ENCODE peak calls at places on chromosomes 12 and 14, in seven cellular contexts. I is A549, B is ovary, Y is transverse colon, U is sigmoid colon, Z is thyroid gland, E is spleen. K is an unnamed sample.

GRCh38 chr12:54220567-54220966 is 31.8 kb upstream of the SMUG1 start:
- DNase-seq in I (no peak), B (no peak), Y (no peak), U (no peak), Z (no peak), E (no peak), K (no peak)

GRCh38 chr14:66015046-66015780 is 471.0 kb upstream of the CCDC196 start:
- DNase-seq in I (no peak), B (no peak), Y (no peak), U (no peak), Z (no peak), E (no peak), K (no peak)

GRCh38 chr12:10618338-10618987 is 5.1 kb upstream of the MAGOHB start:
- DNase-seq in I (peak; percentile 58), B (no peak), Y (no peak), U (no peak), Z (no peak), E (no peak), K (peak; percentile 60)

GRCh38 chr14:21455592-21455911 is 371 bp downstream of the CHD8 start:
- DNase-seq in I (no peak), B (no peak), Y (no peak), U (no peak), Z (no peak), E (no peak), K (no peak)

GRCh38 chr14:78967111-78967809 is 797.1 kb downstream of the NRXN3 start:
- DNase-seq in I (no peak), B (no peak), Y (no peak), U (no peak), Z (no peak), E (no peak), K (peak; percentile 28)

GRCh38 chr12:6450869-6451347 is 934 bp upstream of the TAPBPL start:
- DNase-seq in I (no peak), B (no peak), Y (peak; percentile 47), U (peak; percentile 83), Z (no peak), E (peak; percentile 83), K (no peak)

GRCh38 chr14:52792097-52792415 is 649 bp upstream of the GNPNAT1 start:
- DNase-seq in I (no peak), B (no peak), Y (no peak), U (no peak), Z (no peak), E (no peak), K (no peak)

GRCh38 chr12:62256408-62257079 is 3.7 kb upstream of the USP15 start:
- DNase-seq in I (no peak), B (peak; percentile 32), Y (no peak), U (no peak), Z (no peak), E (no peak), K (no peak)

GRCh38 chr12:41473441-41473840 is 285.3 kb downstream of the PDZRN4 start:
- DNase-seq in I (no peak), B (no peak), Y (no peak), U (no peak), Z (no peak), E (no peak), K (no peak)

GRCh38 chr12:49644620-49644994 is 21.2 kb downstream of the PRPF40B start:
- DNase-seq in I (peak; percentile 68), B (peak; percentile 90), Y (peak; percentile 80), U (peak; percentile 93), Z (peak; percentile 85), E (peak; percentile 94), K (peak; percentile 78)

GRCh38 chr12:49646871-49647270 is 23.5 kb downstream of the PRPF40B start:
- DNase-seq in I (no peak), B (no peak), Y (no peak), U (no peak), Z (no peak), E (no peak), K (no peak)

GRCh38 chr12:49646331-49646830 is 23.0 kb downstream of the PRPF40B start:
- DNase-seq in I (no peak), B (no peak), Y (no peak), U (no peak), Z (peak; percentile 64), E (peak; percentile 67), K (no peak)

GRCh38 chr12:49643961-49644619 is 20.7 kb downstream of the PRPF40B start:
- DNase-seq in I (no peak), B (no peak), Y (no peak), U (no peak), Z (no peak), E (peak; percentile 65), K (no peak)

GRCh38 chr12:49645151-49646039 is 22.0 kb downstream of the PRPF40B start:
- DNase-seq in I (no peak), B (no peak), Y (no peak), U (no peak), Z (peak; percentile 71), E (peak; percentile 63), K (no peak)
- H3K27ac ChIP-seq in I (no peak overlapping the region), B (no peak overlapping the region), Y (no peak overlapping the region), U (no peak overlapping the region), Z (peak overlapping the region; percentile 47), E (no peak overlapping the region), K (no peak overlapping the region)

GRCh38 chr14:45120109-45120508 is 14.2 kb downstream of the FKBP3 start:
- DNase-seq in I (no peak), B (no peak), Y (no peak), U (no peak), Z (no peak), E (no peak), K (no peak)

GRCh38 chr14:45114327-45114726 is 20.0 kb downstream of the FKBP3 start:
- DNase-seq in I (no peak), B (no peak), Y (no peak), U (no peak), Z (no peak), E (no peak), K (no peak)

GRCh38 chr14:45112886-45113772 is 21.2 kb downstream of the FKBP3 start:
- DNase-seq in I (peak; percentile 77), B (no peak), Y (no peak), U (no peak), Z (no peak), E (no peak), K (no peak)

DNA sequence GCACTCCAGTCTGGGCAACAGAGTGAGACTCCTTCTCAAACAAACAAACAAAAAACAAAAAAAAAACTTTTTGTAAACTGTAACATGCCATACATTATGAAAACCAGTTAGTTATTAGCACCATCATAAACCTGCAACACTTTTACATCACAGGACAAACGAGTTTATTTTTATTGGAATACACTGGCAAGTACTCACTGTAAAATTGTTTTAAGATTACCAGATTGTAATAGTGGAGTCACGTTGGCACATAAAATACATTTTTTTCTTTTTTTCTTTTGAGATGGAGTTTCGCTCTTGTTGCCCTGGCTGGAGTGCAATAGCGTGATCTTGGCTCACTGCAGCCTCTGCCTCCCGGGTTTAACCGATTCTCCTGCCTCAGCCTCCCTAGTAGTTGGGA is 15.7 kb downstream of the FKBP3 start:
- DNase-seq in I (no peak), B (no peak), Y (no peak), U (no peak), Z (no peak), E (no peak), K (no peak)
- H3K27ac ChIP-seq in I (no peak overlapping the region), B (no peak overlapping the region), Y (no peak overlapping the region), U (no peak overlapping the region), Z (no peak overlapping the region), E (no peak overlapping the region), K (no peak overlapping the region)

GRCh38 chr12:120736404-120737331 is 11.0 kb downstream of the ACADS start:
- DNase-seq in I (no peak), B (no peak), Y (no peak), U (no peak), Z (no peak), E (peak; percentile 62), K (no peak)

GRCh38 chr12:120739821-120740613 is 14.4 kb downstream of the ACADS start:
- DNase-seq in I (no peak), B (no peak), Y (no peak), U (no peak), Z (no peak), E (peak; percentile 70), K (no peak)

GRCh38 chr12:120739031-120739762 is 13.6 kb downstream of the ACADS start:
- DNase-seq in I (no peak), B (no peak), Y (no peak), U (no peak), Z (no peak), E (peak; percentile 69), K (no peak)

GRCh38 chr12:120738252-120739030 is 12.8 kb downstream of the ACADS start:
- DNase-seq in I (no peak), B (no peak), Y (no peak), U (no peak), Z (no peak), E (peak; percentile 72), K (no peak)

DNA sequence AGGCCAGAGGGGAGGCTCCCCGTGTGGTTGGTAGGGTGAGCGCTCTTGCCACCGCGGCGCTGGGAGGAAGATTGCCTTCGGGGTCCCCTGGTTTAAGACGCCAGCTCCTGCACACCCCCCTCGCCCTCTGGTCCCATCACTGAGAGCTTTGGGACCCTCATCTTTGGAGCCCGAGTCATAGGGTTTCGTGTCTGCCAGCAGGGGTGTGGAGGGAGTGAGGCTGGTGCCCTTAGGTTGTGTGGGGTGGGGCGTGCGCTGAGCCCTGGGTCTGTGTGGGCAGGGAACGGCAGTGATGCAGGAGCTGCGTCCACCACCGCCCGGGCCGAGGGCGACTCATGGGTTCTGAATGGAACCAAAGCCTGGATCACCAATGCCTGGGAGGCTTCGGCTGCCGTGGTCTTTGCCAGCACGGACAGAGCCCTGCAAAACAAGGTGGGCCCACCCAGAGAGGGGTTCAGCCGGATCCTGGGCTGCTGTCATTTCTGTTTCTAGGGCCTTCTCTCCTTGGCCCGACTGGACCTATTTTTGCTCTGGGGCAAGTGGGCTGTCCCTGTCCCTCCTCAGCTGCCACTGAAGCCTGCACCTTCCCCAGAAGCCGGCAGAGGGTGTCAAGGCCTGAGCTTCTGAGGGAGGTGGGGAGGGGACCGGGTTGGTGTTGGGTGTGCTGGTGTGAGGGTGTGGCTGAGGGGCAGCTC is 12.1 kb downstream of the ACADS start:
- DNase-seq in I (no peak), B (no peak), Y (no peak), U (no peak), Z (no peak), E (peak; percentile 72), K (no peak)
- H3K27ac ChIP-seq in I (no peak overlapping the region), B (no peak overlapping the region), Y (no peak overlapping the region), U (no peak overlapping the region), Z (no peak overlapping the region), E (no peak overlapping the region), K (no peak overlapping the region)

GRCh38 chr14:102778616-102779351 is 1.5 kb downstream of the TRAF3 start:
- DNase-seq in I (no peak), B (no peak), Y (no peak), U (no peak), Z (no peak), E (no peak), K (peak; percentile 32)
- H3K27ac ChIP-seq in I (peak overlapping the region; percentile 94), B (no peak overlapping the region), Y (peak overlapping the region; percentile 97), U (peak overlapping the region; percentile 86), Z (no peak overlapping the region), E (peak overlapping the region; percentile 72), K (peak overlapping the region; percentile 93)

DNA sequence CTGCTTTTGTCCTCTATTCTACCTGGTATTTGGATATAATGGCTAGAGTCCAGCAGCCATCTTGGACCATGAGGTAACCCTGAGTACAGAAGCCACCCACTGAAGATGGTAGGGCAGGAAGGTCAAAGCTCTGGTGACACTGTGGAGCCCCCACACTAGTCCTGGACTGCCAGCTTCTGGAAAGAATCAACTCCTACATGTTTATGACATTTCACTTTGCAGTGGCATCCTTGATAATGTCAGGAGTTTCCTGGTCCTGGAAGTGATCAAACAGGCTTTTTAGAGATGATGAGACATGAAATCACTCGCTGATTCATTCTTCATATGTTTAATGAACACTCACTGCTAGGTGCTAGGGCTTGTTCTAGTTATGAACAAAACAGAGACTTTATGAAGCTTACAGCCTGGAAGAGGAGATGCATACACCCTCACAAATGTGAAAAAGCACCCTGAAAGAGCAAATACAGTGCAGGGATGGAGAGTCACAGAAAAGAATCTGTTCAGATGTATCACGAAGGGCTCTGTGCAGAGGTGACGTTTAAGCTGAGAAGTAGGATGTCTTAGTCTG is 15.8 kb upstream of the HNF1A start:
- DNase-seq in I (no peak), B (no peak), Y (no peak), U (no peak), Z (no peak), E (no peak), K (no peak)
- H3K27ac ChIP-seq in I (peak overlapping the region; percentile 15), B (no peak overlapping the region), Y (peak overlapping the region; percentile 85), U (no peak overlapping the region), Z (no peak overlapping the region), E (no peak overlapping the region), K (no peak overlapping the region)